ENCODE peak calls at places on chromosomes 7 and 10, in seven cellular contexts. N is activated T-helper 1 cell treated with anti-CD3 and anti-CD28 coated beads, Interleukin-2, amount 50 U/mL, for 16 hours; E is left lung; D is cardiac fibroblast; K is activated CD4-positive, alpha-beta T cell treated with anti-CD3 and anti-CD28 coated beads, Interleukin-2, amount 50 U/mL, for 4 hours; F is AG04450; Y is lower lobe of right lung. L is an unnamed sample.

GRCh38 chr10:92354587-92354986 is 63.6 kb downstream of the MARCHF5 start:
- DNase-seq in D (no peak), N (no peak), E (no peak), F (no peak), K (no peak), Y (no peak), L (no peak)

GRCh38 chr10:93515963-93516450 is 19.6 kb downstream of the CEP55 start:
- DNase-seq in F (no peak), D (peak; percentile 48), Y (no peak), K (no peak), N (no peak), E (no peak), L (no peak)

GRCh38 chr7:116210345-116211005 is at the start of gene TES:
- DNase-seq in Y (peak; percentile 87), D (peak; percentile 67), K (peak; percentile 46), N (peak; percentile 34), E (peak; percentile 96), F (no peak), L (no peak)

GRCh38 chr7:136062625-136063336 is 85.6 kb upstream of the MTPN start:
- DNase-seq in Y (no peak), N (no peak), D (no peak), K (no peak), F (no peak), E (no peak), L (no peak)

GRCh38 chr7:78702770-78703169 is 750.7 kb downstream of the MAGI2 start:
- DNase-seq in Y (no peak), E (no peak), F (peak; percentile 88), D (peak; percentile 93), N (no peak), K (no peak), L (peak; percentile 81)

GRCh38 chr10:72335394-72336258 is 19.1 kb downstream of the DNAJB12 start:
- DNase-seq in K (no peak), F (no peak), D (peak; percentile 83), Y (peak; percentile 43), N (no peak), E (peak; percentile 82), L (no peak)

GRCh38 chr7:152142976-152143665 is 117.6 kb downstream of the GALNT11 start:
- DNase-seq in D (no peak), N (no peak), F (no peak), E (no peak), K (no peak), Y (no peak), L (no peak)

GRCh38 chr7:13540429-13540828 is 449.0 kb downstream of the ETV1 start:
- DNase-seq in D (peak; percentile 70), Y (no peak), K (no peak), N (no peak), E (no peak), F (peak; percentile 24), L (no peak)

GRCh38 chr7:5693529-5693928 is 87.9 kb downstream of the RNF216 start:
- DNase-seq in N (no peak), K (no peak), D (peak; percentile 89), Y (no peak), F (no peak), E (no peak), L (no peak)

GRCh38 chr7:120709931-120710330 is 148.0 kb downstream of the TSPAN12 start:
- DNase-seq in Y (no peak), D (no peak), K (no peak), E (no peak), F (no peak), N (no peak), L (no peak)

GRCh38 chr10:3220853-3221252 is 48.3 kb upstream of the PITRM1 start:
- DNase-seq in F (no peak), K (no peak), Y (no peak), N (no peak), E (no peak), D (peak; percentile 82), L (no peak)

GRCh38 chr10:55800607-55801241 is 560.3 kb downstream of the ZWINT start:
- DNase-seq in E (no peak), N (no peak), D (no peak), K (no peak), Y (no peak), F (no peak), L (no peak)

L was measured in HS-5.